ENCODE peak calls at places on chromosome 1, in ten cellular contexts. M is WTC11; U is HepG2; I is CD4-positive, alpha-beta T cell; T is pancreas; W is foreskin fibroblast; O is HL-60; C is left ventricle myocardium inferior; F is ovary; L is testis. B is an unnamed sample.

GRCh38 chr1:2980073-2980791 is 41.0 kb upstream of the ACTRT2 start:
- DNase-seq in U (no peak), C (peak; percentile 6), I (no peak), W (no peak), L (peak; percentile 6), F (peak; percentile 3), T (peak; percentile 7), O (no peak), M (no peak), B (no peak)

GRCh38 chr1:192546596-192547199 is 28.9 kb upstream of the RGS1 start:
- DNase-seq in I (no peak), L (no peak), C (no peak), M (no peak), T (no peak), W (no peak), O (no peak), U (no peak), F (no peak), B (no peak)

GRCh38 chr1:201050515-201051277 is 27.2 kb upstream of the KIF21B start:
- DNase-seq in F (no peak), I (no peak), U (no peak), T (no peak), M (no peak), O (no peak), L (no peak), W (peak; percentile 2), C (no peak), B (no peak)

GRCh38 chr1:206133751-206134371 is 16.7 kb upstream of the AVPR1B start:
- DNase-seq in T (no peak), L (no peak), M (no peak), O (no peak), C (no peak), U (no peak), F (no peak), I (no peak), W (no peak), B (no peak)

GRCh38 chr1:165842363-165843129 is 15.1 kb downstream of the UCK2 start:
- DNase-seq in M (no peak), I (no peak), U (no peak), W (peak; percentile 41), F (no peak), C (no peak), T (no peak), O (peak; percentile 71), L (no peak), B (no peak)

GRCh38 chr1:214901718-214902117 is 180.8 kb upstream of the KCNK2 start:
- DNase-seq in O (no peak), M (no peak), F (no peak), T (no peak), U (no peak), L (no peak), C (no peak), W (peak; percentile 77), I (no peak), B (no peak)

GRCh38 chr1:119440908-119441307 is 26.0 kb downstream of the HSD3B2 start:
- DNase-seq in F (no peak), U (no peak), L (no peak), O (no peak), C (no peak), W (no peak), M (no peak), T (no peak), I (no peak), B (no peak)

GRCh38 chr1:107153033-107153432 is 12.2 kb downstream of the NTNG1 start:
- DNase-seq in C (no peak), L (no peak), O (no peak), U (peak; percentile 2), I (no peak), F (no peak), W (no peak), M (no peak), T (no peak), B (no peak)

GRCh38 chr1:182781849-182782586 is 7.6 kb upstream of the NPL start:
- DNase-seq in C (peak; percentile 75), L (peak; percentile 81), O (peak; percentile 37), M (peak; percentile 79), T (peak; percentile 56), U (peak; percentile 28), I (peak; percentile 58), W (peak; percentile 24), F (peak; percentile 51), B (peak; percentile 38)

GRCh38 chr1:182784556-182785171 is 4.9 kb upstream of the NPL start:
- DNase-seq in T (no peak), O (peak; percentile 10), L (peak; percentile 37), I (no peak), W (peak; percentile 21), U (peak; percentile 20), M (no peak), F (no peak), C (no peak), B (no peak)

GRCh38 chr1:182782587-182782913 is 7.0 kb upstream of the NPL start:
- DNase-seq in F (no peak), O (no peak), T (no peak), M (no peak), I (no peak), C (no peak), L (no peak), W (no peak), U (no peak), B (no peak)

GRCh38 chr1:182786223-182787001 is 3.2 kb upstream of the NPL start:
- DNase-seq in L (peak; percentile 63), U (peak; percentile 34), W (peak; percentile 43), M (peak; percentile 76), C (peak; percentile 32), F (peak; percentile 19), O (peak; percentile 49), I (peak; percentile 4), T (peak; percentile 31), B (peak; percentile 67)

GRCh38 chr1:182783068-182783467 is 6.5 kb upstream of the NPL start:
- DNase-seq in T (no peak), C (no peak), U (no peak), F (no peak), O (no peak), W (no peak), L (no peak), I (no peak), M (peak; percentile 52), B (no peak)
- TF ChIP-seq CTCF in T (no peak), C (no peak), U (no peak), F (no peak), O (no peak), W (no peak), L (no peak), I (no peak), M (no peak), B (no peak)

GRCh38 chr1:1847501-1848289 is 43.2 kb downstream of the GNB1 start:
- DNase-seq in F (no peak), I (no peak), W (no peak), O (no peak), T (no peak), L (no peak), U (no peak), M (no peak), C (no peak), B (no peak)

GRCh38 chr1:1858382-1859086 is 32.4 kb downstream of the GNB1 start:
- DNase-seq in C (peak; percentile 78), U (peak; percentile 62), W (peak; percentile 85), T (peak; percentile 43), O (no peak), M (peak; percentile 28), I (peak; percentile 9), F (peak; percentile 60), L (peak; percentile 81), B (peak; percentile 16)

GRCh38 chr1:1853593-1854257 is 37.2 kb downstream of the GNB1 start:
- DNase-seq in U (no peak), I (no peak), O (no peak), W (no peak), F (no peak), M (no peak), L (no peak), C (no peak), T (no peak), B (no peak)

GRCh38 chr1:1857096-1857703 is 33.7 kb downstream of the GNB1 start:
- DNase-seq in T (no peak), L (no peak), M (no peak), C (no peak), I (no peak), O (no peak), F (no peak), W (no peak), U (no peak), B (no peak)

DNA sequence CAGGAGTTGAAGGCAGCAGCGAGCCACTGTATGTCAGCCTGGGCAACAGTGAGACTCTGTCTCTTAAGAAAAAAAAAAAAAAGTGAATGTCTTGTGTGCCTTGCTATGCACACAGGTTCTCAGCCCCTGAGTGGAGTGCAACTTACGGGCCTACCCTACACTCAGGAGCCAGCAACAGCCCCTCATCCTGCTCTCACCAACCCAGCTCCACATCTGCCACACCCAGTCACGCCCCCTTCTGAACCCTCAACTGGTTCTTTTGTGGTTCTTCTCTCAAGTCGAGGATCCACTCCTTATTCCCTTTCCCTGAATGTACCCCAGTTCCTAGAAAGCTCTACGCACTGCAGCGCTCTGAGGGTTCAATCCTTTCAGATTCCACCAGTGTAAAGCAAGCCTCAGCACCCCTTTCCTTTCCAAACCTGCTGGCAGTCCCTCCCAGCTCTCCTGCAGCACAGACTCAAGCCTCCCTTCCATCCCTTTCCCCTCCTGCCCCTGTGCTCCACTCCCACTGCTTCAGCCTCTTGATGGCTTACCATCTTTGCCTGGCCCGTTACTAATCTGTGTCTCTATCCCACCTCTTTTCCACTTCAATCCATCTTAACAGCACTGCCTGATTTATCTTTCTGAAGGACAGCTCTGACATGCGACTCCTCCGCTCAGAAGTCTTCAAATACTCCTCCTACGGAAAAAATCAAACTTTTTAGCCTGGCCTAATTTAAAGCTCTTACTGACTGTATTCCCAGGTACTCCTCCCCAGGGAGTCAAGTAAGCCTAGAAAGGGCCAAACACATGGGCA is 38.1 kb downstream of the GNB1 start:
- DNase-seq in O (no peak), I (no peak), U (no peak), T (no peak), M (no peak), C (no peak), L (no peak), F (no peak), W (no peak), B (no peak)
- TF ChIP-seq CTCF in O (no peak), I (no peak), U (no peak), T (no peak), M (no peak), C (no peak), L (no peak), F (no peak), W (no peak), B (no peak)

GRCh38 chr1:150486966-150487762 is at the start of gene TARS2:
- DNase-seq in U (peak; percentile 97), I (peak; percentile 95), O (peak; percentile 98), L (peak; percentile 98), M (peak; percentile 98), F (peak; percentile 93), C (peak; percentile 91), T (peak; percentile 95), W (peak; percentile 98), B (peak; percentile 99)
- TF ChIP-seq CTCF in U (peak; percentile 31), I (no peak), O (no peak), L (no peak), M (no peak), F (peak; percentile 78), C (peak; percentile 57), T (no peak), W (no peak), B (peak; percentile 35)

DNA sequence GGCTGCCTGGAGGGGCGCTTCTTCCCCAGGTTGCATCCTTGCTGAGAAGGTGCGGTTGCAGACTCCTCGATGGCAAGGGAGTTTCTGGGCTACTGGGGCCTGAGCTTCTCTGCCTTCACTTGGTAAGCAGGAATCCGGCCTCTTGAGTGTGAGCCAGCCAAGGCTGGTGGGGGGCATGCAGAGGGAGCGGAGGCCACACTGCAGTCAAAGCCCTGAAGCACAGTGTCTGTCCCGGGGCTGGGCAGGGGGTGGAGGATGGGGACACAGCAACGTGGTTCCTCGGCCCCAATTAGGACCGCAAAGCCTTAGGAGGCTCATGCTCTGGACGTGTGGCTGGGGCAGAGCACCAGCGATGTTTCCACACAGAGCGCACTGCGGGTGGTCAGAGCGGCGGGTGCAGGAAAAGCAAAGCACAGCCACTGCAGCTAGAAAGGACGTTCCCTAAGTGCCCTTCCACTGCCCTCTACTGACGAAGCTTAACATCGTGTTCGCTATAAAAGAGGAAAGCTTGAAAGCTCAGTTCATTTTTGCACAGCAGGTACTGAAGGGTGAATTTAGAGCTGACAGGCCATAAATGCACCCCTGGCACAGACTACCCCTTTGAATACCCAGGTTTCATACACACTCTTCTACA is 60.7 kb upstream of the COG2 start:
- DNase-seq in W (no peak), L (no peak), M (peak; percentile 63), U (peak; percentile 41), C (no peak), O (no peak), F (no peak), I (no peak), T (no peak), B (no peak)
- TF ChIP-seq CTCF in W (no peak), L (no peak), M (no peak), U (peak; percentile 85), C (no peak), O (peak; percentile 9), F (no peak), I (no peak), T (no peak), B (no peak)